ENCODE peak calls at places on chromosome 2, in ten cellular contexts. One of them, this sample, is unnamed.

GRCh38 chr2:42569116-42569711 is 782 bp downstream of the MTA3 start:
- DNase-seq in fibroblast of mammary gland: peak; percentile 26
- DNase-seq in neural progenitor cell: peak; percentile 55
- DNase-seq in activated gamma-delta T cell treated with Interleukin-2 at 50 U/mL for 16 hours: peak; percentile 4
- DNase-seq in ACHN: peak; percentile 24
- DNase-seq in stimulated activated naive B cell treated with anti-CD40 and anti-IgM and Interleukin-4, amounts not matched to agents 10 μg/mL and 1 μg/mL and 100 μg/mL, for 72 hours: no peak
- DNase-seq in stimulated activated CD4-positive, alpha-beta T cell treated with anti-CD3 and anti-CD28 coated beads, Interleukin-1b, Interleukin-23, amount 100 ng/mL, for 48 hours: peak; percentile 3
- DNase-seq in natural killer cell: no peak
- DNase-seq in activated naive CD4-positive, alpha-beta T cell: no peak
- DNase-seq in frontal cortex: peak; percentile 59
- DNase-seq in this sample: no peak

GRCh38 chr2:100236166-100236565 is 86.1 kb downstream of the LONRF2 start:
- DNase-seq in fibroblast of mammary gland: no peak
- DNase-seq in neural progenitor cell: no peak
- DNase-seq in activated gamma-delta T cell treated with Interleukin-2 at 50 U/mL for 16 hours: no peak
- DNase-seq in ACHN: no peak
- DNase-seq in stimulated activated naive B cell treated with anti-CD40 and anti-IgM and Interleukin-4, amounts not matched to agents 10 μg/mL and 1 μg/mL and 100 μg/mL, for 72 hours: no peak
- DNase-seq in stimulated activated CD4-positive, alpha-beta T cell treated with anti-CD3 and anti-CD28 coated beads, Interleukin-1b, Interleukin-23, amount 100 ng/mL, for 48 hours: no peak
- DNase-seq in natural killer cell: no peak
- DNase-seq in activated naive CD4-positive, alpha-beta T cell: no peak
- DNase-seq in frontal cortex: no peak
- DNase-seq in this sample: no peak

GRCh38 chr2:120224256-120224655 is 1.1 kb upstream of the TMEM185B start:
- DNase-seq in fibroblast of mammary gland: no peak
- DNase-seq in neural progenitor cell: no peak
- DNase-seq in activated gamma-delta T cell treated with Interleukin-2 at 50 U/mL for 16 hours: no peak
- DNase-seq in ACHN: no peak
- DNase-seq in stimulated activated naive B cell treated with anti-CD40 and anti-IgM and Interleukin-4, amounts not matched to agents 10 μg/mL and 1 μg/mL and 100 μg/mL, for 72 hours: no peak
- DNase-seq in stimulated activated CD4-positive, alpha-beta T cell treated with anti-CD3 and anti-CD28 coated beads, Interleukin-1b, Interleukin-23, amount 100 ng/mL, for 48 hours: no peak
- DNase-seq in natural killer cell: no peak
- DNase-seq in activated naive CD4-positive, alpha-beta T cell: no peak
- DNase-seq in frontal cortex: no peak
- DNase-seq in this sample: no peak

GRCh38 chr2:170276926-170277571 is 99.1 kb downstream of the MYO3B start:
- DNase-seq in fibroblast of mammary gland: no peak
- DNase-seq in neural progenitor cell: no peak
- DNase-seq in activated gamma-delta T cell treated with Interleukin-2 at 50 U/mL for 16 hours: no peak
- DNase-seq in ACHN: no peak
- DNase-seq in stimulated activated naive B cell treated with anti-CD40 and anti-IgM and Interleukin-4, amounts not matched to agents 10 μg/mL and 1 μg/mL and 100 μg/mL, for 72 hours: no peak
- DNase-seq in stimulated activated CD4-positive, alpha-beta T cell treated with anti-CD3 and anti-CD28 coated beads, Interleukin-1b, Interleukin-23, amount 100 ng/mL, for 48 hours: no peak
- DNase-seq in natural killer cell: no peak
- DNase-seq in activated naive CD4-positive, alpha-beta T cell: no peak
- DNase-seq in frontal cortex: no peak
- DNase-seq in this sample: no peak

GRCh38 chr2:437772-438393 is 150.0 kb upstream of the ALKAL2 start:
- DNase-seq in fibroblast of mammary gland: no peak
- DNase-seq in neural progenitor cell: no peak
- DNase-seq in activated gamma-delta T cell treated with Interleukin-2 at 50 U/mL for 16 hours: peak; percentile 74
- DNase-seq in ACHN: no peak
- DNase-seq in stimulated activated naive B cell treated with anti-CD40 and anti-IgM and Interleukin-4, amounts not matched to agents 10 μg/mL and 1 μg/mL and 100 μg/mL, for 72 hours: peak; percentile 69
- DNase-seq in stimulated activated CD4-positive, alpha-beta T cell treated with anti-CD3 and anti-CD28 coated beads, Interleukin-1b, Interleukin-23, amount 100 ng/mL, for 48 hours: peak; percentile 47
- DNase-seq in natural killer cell: peak; percentile 65
- DNase-seq in activated naive CD4-positive, alpha-beta T cell: peak; percentile 31
- DNase-seq in frontal cortex: no peak
- DNase-seq in this sample: no peak

GRCh38 chr2:188665196-188665595 is 309.0 kb upstream of the COL3A1 start:
- DNase-seq in fibroblast of mammary gland: peak; percentile 57
- DNase-seq in neural progenitor cell: no peak
- DNase-seq in activated gamma-delta T cell treated with Interleukin-2 at 50 U/mL for 16 hours: no peak
- DNase-seq in ACHN: no peak
- DNase-seq in stimulated activated naive B cell treated with anti-CD40 and anti-IgM and Interleukin-4, amounts not matched to agents 10 μg/mL and 1 μg/mL and 100 μg/mL, for 72 hours: no peak
- DNase-seq in stimulated activated CD4-positive, alpha-beta T cell treated with anti-CD3 and anti-CD28 coated beads, Interleukin-1b, Interleukin-23, amount 100 ng/mL, for 48 hours: no peak
- DNase-seq in natural killer cell: no peak
- DNase-seq in activated naive CD4-positive, alpha-beta T cell: no peak
- DNase-seq in frontal cortex: no peak
- DNase-seq in this sample: no peak

GRCh38 chr2:102138331-102138730 is 4.2 kb upstream of the IL1R1 start:
- DNase-seq in fibroblast of mammary gland: no peak
- DNase-seq in neural progenitor cell: no peak
- DNase-seq in activated gamma-delta T cell treated with Interleukin-2 at 50 U/mL for 16 hours: no peak
- DNase-seq in ACHN: no peak
- DNase-seq in stimulated activated naive B cell treated with anti-CD40 and anti-IgM and Interleukin-4, amounts not matched to agents 10 μg/mL and 1 μg/mL and 100 μg/mL, for 72 hours: no peak
- DNase-seq in stimulated activated CD4-positive, alpha-beta T cell treated with anti-CD3 and anti-CD28 coated beads, Interleukin-1b, Interleukin-23, amount 100 ng/mL, for 48 hours: no peak
- DNase-seq in natural killer cell: no peak
- DNase-seq in activated naive CD4-positive, alpha-beta T cell: no peak
- DNase-seq in frontal cortex: no peak
- DNase-seq in this sample: no peak

GRCh38 chr2:159200498-159200897 is 86.0 kb downstream of the WDSUB1 start:
- DNase-seq in fibroblast of mammary gland: peak; percentile 30
- DNase-seq in neural progenitor cell: no peak
- DNase-seq in activated gamma-delta T cell treated with Interleukin-2 at 50 U/mL for 16 hours: no peak
- DNase-seq in ACHN: no peak
- DNase-seq in stimulated activated naive B cell treated with anti-CD40 and anti-IgM and Interleukin-4, amounts not matched to agents 10 μg/mL and 1 μg/mL and 100 μg/mL, for 72 hours: no peak
- DNase-seq in stimulated activated CD4-positive, alpha-beta T cell treated with anti-CD3 and anti-CD28 coated beads, Interleukin-1b, Interleukin-23, amount 100 ng/mL, for 48 hours: no peak
- DNase-seq in natural killer cell: no peak
- DNase-seq in activated naive CD4-positive, alpha-beta T cell: no peak
- DNase-seq in frontal cortex: no peak
- DNase-seq in this sample: no peak

GRCh38 chr2:26456701-26457224 is 21.2 kb downstream of the OTOF start:
- DNase-seq in fibroblast of mammary gland: no peak
- DNase-seq in neural progenitor cell: no peak
- DNase-seq in activated gamma-delta T cell treated with Interleukin-2 at 50 U/mL for 16 hours: no peak
- DNase-seq in ACHN: no peak
- DNase-seq in stimulated activated naive B cell treated with anti-CD40 and anti-IgM and Interleukin-4, amounts not matched to agents 10 μg/mL and 1 μg/mL and 100 μg/mL, for 72 hours: no peak
- DNase-seq in stimulated activated CD4-positive, alpha-beta T cell treated with anti-CD3 and anti-CD28 coated beads, Interleukin-1b, Interleukin-23, amount 100 ng/mL, for 48 hours: no peak
- DNase-seq in natural killer cell: no peak
- DNase-seq in activated naive CD4-positive, alpha-beta T cell: no peak
- DNase-seq in frontal cortex: no peak
- DNase-seq in this sample: no peak

GRCh38 chr2:67476808-67477790 is 80.0 kb downstream of the ETAA1 start:
- DNase-seq in fibroblast of mammary gland: peak; percentile 69
- DNase-seq in neural progenitor cell: peak; percentile 19
- DNase-seq in activated gamma-delta T cell treated with Interleukin-2 at 50 U/mL for 16 hours: no peak
- DNase-seq in ACHN: peak; percentile 63
- DNase-seq in stimulated activated naive B cell treated with anti-CD40 and anti-IgM and Interleukin-4, amounts not matched to agents 10 μg/mL and 1 μg/mL and 100 μg/mL, for 72 hours: no peak
- DNase-seq in stimulated activated CD4-positive, alpha-beta T cell treated with anti-CD3 and anti-CD28 coated beads, Interleukin-1b, Interleukin-23, amount 100 ng/mL, for 48 hours: no peak
- DNase-seq in natural killer cell: no peak
- DNase-seq in activated naive CD4-positive, alpha-beta T cell: no peak
- DNase-seq in frontal cortex: no peak
- DNase-seq in this sample: no peak

GRCh38 chr2:164186596-164186995 is 434.7 kb downstream of the GRB14 start:
- DNase-seq in fibroblast of mammary gland: no peak
- DNase-seq in neural progenitor cell: no peak
- DNase-seq in activated gamma-delta T cell treated with Interleukin-2 at 50 U/mL for 16 hours: no peak
- DNase-seq in ACHN: no peak
- DNase-seq in stimulated activated naive B cell treated with anti-CD40 and anti-IgM and Interleukin-4, amounts not matched to agents 10 μg/mL and 1 μg/mL and 100 μg/mL, for 72 hours: no peak
- DNase-seq in stimulated activated CD4-positive, alpha-beta T cell treated with anti-CD3 and anti-CD28 coated beads, Interleukin-1b, Interleukin-23, amount 100 ng/mL, for 48 hours: no peak
- DNase-seq in natural killer cell: no peak
- DNase-seq in activated naive CD4-positive, alpha-beta T cell: no peak
- DNase-seq in frontal cortex: no peak
- DNase-seq in this sample: no peak

GRCh38 chr2:186044761-186045160 is 306.2 kb downstream of the FSIP2 start:
- DNase-seq in fibroblast of mammary gland: peak; percentile 3
- DNase-seq in neural progenitor cell: no peak
- DNase-seq in activated gamma-delta T cell treated with Interleukin-2 at 50 U/mL for 16 hours: no peak
- DNase-seq in ACHN: no peak
- DNase-seq in stimulated activated naive B cell treated with anti-CD40 and anti-IgM and Interleukin-4, amounts not matched to agents 10 μg/mL and 1 μg/mL and 100 μg/mL, for 72 hours: no peak
- DNase-seq in stimulated activated CD4-positive, alpha-beta T cell treated with anti-CD3 and anti-CD28 coated beads, Interleukin-1b, Interleukin-23, amount 100 ng/mL, for 48 hours: no peak
- DNase-seq in natural killer cell: no peak
- DNase-seq in activated naive CD4-positive, alpha-beta T cell: no peak
- DNase-seq in frontal cortex: no peak
- DNase-seq in this sample: no peak